ENCODE peak calls at places on chromosome 5, in ten cellular contexts. K is mammary epithelial cell, J is cardiac muscle cell, U is lower leg skin, A is brain microvascular endothelial cell, W is neural crest cell, E is GM13976, S is heart left ventricle, F is H1, M is heart right ventricle. O is an unnamed sample.

GRCh38 chr5:150155258-150156032 is at the start of gene PDGFRB:
- DNase-seq in K (no peak), J (peak), U (peak), A (peak), W (peak), E (peak), S (peak), F (peak), M (peak), O (peak)

GRCh38 chr5:154858972-154859950 is 834 bp downstream of the CNOT8 start:
- DNase-seq in K (peak), J (no peak), U (no peak), A (no peak), W (no peak), E (no peak), S (no peak), F (no peak), M (no peak), O (no peak)

GRCh38 chr5:153654444-153654843 is 164.0 kb downstream of the GRIA1 start:
- DNase-seq in K (peak), J (no peak), U (no peak), A (no peak), W (no peak), E (no peak), S (no peak), F (no peak), M (no peak), O (no peak)

GRCh38 chr5:102809033-102809432 is 53.9 kb downstream of the PAM start:
- DNase-seq in K (no peak), J (no peak), U (no peak), A (no peak), W (no peak), E (no peak), S (no peak), F (no peak), M (no peak), O (no peak)

GRCh38 chr5:91170266-91170665 is 212.9 kb downstream of the ARRDC3 start:
- DNase-seq in K (peak), J (no peak), U (no peak), A (no peak), W (no peak), E (no peak), S (no peak), F (no peak), M (no peak), O (no peak)

GRCh38 chr5:149420509-149421371 is 41.6 kb upstream of the IL17B start:
- DNase-seq in K (no peak), J (no peak), U (no peak), A (no peak), W (no peak), E (no peak), S (no peak), F (no peak), M (peak), O (no peak)

GRCh38 chr5:89337-90286 is 2.4 kb upstream of the PLEKHG4B start:
- DNase-seq in K (no peak), J (no peak), U (peak), A (no peak), W (no peak), E (no peak), S (no peak), F (no peak), M (no peak), O (no peak)

GRCh38 chr5:113214606-113215323 is 220.0 kb downstream of the TSSK1B start:
- DNase-seq in K (no peak), J (no peak), U (no peak), A (no peak), W (no peak), E (no peak), S (no peak), F (no peak), M (no peak), O (no peak)

GRCh38 chr5:79122963-79123362 is 11.4 kb downstream of the BHMT start:
- DNase-seq in K (no peak), J (no peak), U (no peak), A (no peak), W (no peak), E (no peak), S (no peak), F (no peak), M (no peak), O (no peak)

GRCh38 chr5:14038341-14038959 is 94.0 kb upstream of the DNAH5 start:
- DNase-seq in K (peak), J (no peak), U (no peak), A (peak), W (no peak), E (no peak), S (no peak), F (no peak), M (no peak), O (no peak)

GRCh38 chr5:131068893-131069643 is 96.0 kb downstream of the HINT1 start:
- DNase-seq in K (no peak), J (peak), U (no peak), A (no peak), W (no peak), E (peak), S (no peak), F (no peak), M (no peak), O (peak)

GRCh38 chr5:37837101-37838032 is 2.5 kb downstream of the GDNF start:
- DNase-seq in K (peak), J (peak), U (peak), A (peak), W (peak), E (peak), S (peak), F (peak), M (peak), O (peak)

GRCh38 chr5:149268928-149269557 is 2.6 kb upstream of the AFAP1L1 start:
- DNase-seq in K (peak), J (peak), U (no peak), A (no peak), W (no peak), E (peak), S (no peak), F (no peak), M (no peak), O (peak)

GRCh38 chr5:149550267-149550582 is 1.0 kb downstream of the CSNK1A1 start:
- DNase-seq in K (no peak), J (no peak), U (no peak), A (no peak), W (no peak), E (no peak), S (no peak), F (no peak), M (no peak), O (no peak)

GRCh38 chr5:92391-93220 is 638 bp downstream of the PLEKHG4B start:
- DNase-seq in K (no peak), J (no peak), U (peak), A (no peak), W (no peak), E (peak), S (no peak), F (no peak), M (no peak), O (peak)

GRCh38 chr5:55853271-55853670 is 2.1 kb downstream of the IL31RA start:
- DNase-seq in K (peak), J (no peak), U (no peak), A (no peak), W (no peak), E (no peak), S (no peak), F (no peak), M (no peak), O (no peak)

GRCh38 chr5:52985306-52985705 is 3.8 kb upstream of the ITGA2 start:
- DNase-seq in K (peak), J (no peak), U (no peak), A (no peak), W (no peak), E (no peak), S (no peak), F (no peak), M (no peak), O (no peak)

GRCh38 chr5:112063878-112064615 is 307.1 kb upstream of the NREP start:
- DNase-seq in K (no peak), J (no peak), U (no peak), A (no peak), W (no peak), E (no peak), S (no peak), F (no peak), M (no peak), O (no peak)

GRCh38 chr5:179304871-179305270 is 40.4 kb downstream of the ADAMTS2 start:
- DNase-seq in K (no peak), J (no peak), U (no peak), A (no peak), W (no peak), E (no peak), S (no peak), F (no peak), M (no peak), O (no peak)

GRCh38 chr5:593511-593910 is 18.6 kb upstream of the CEP72 start:
- DNase-seq in K (no peak), J (no peak), U (peak), A (no peak), W (no peak), E (no peak), S (no peak), F (no peak), M (no peak), O (no peak)

GRCh38 chr5:142600611-142601360 is 85.1 kb downstream of the FGF1 start:
- DNase-seq in K (no peak), J (no peak), U (peak), A (peak), W (no peak), E (no peak), S (peak), F (no peak), M (peak), O (no peak)

GRCh38 chr5:131389096-131389868 is 125.4 kb downstream of the CDC42SE2 start:
- DNase-seq in K (no peak), J (no peak), U (no peak), A (no peak), W (no peak), E (no peak), S (no peak), F (no peak), M (no peak), O (peak)

GRCh38 chr5:116740771-116741170 is 166.1 kb upstream of the SEMA6A start:
- DNase-seq in K (no peak), J (no peak), U (no peak), A (no peak), W (no peak), E (no peak), S (no peak), F (no peak), M (no peak), O (no peak)

GRCh38 chr5:170882345-170882744 is 20.5 kb downstream of the RANBP17 start:
- DNase-seq in K (no peak), J (no peak), U (no peak), A (no peak), W (no peak), E (no peak), S (no peak), F (no peak), M (no peak), O (no peak)

GRCh38 chr5:5026407-5026780 is 113.7 kb upstream of the ADAMTS16 start:
- DNase-seq in K (no peak), J (no peak), U (no peak), A (no peak), W (no peak), E (no peak), S (no peak), F (no peak), M (no peak), O (no peak)

GRCh38 chr5:179368806-179369529 is 23.7 kb upstream of the ADAMTS2 start:
- DNase-seq in K (no peak), J (no peak), U (no peak), A (no peak), W (no peak), E (no peak), S (no peak), F (no peak), M (no peak), O (no peak)

GRCh38 chr5:41414598-41414997 is 95.8 kb downstream of the PLCXD3 start:
- DNase-seq in K (peak), J (no peak), U (no peak), A (peak), W (no peak), E (no peak), S (no peak), F (no peak), M (no peak), O (no peak)

GRCh38 chr5:168946363-168946762 is 354.6 kb downstream of the SLIT3 start:
- DNase-seq in K (no peak), J (peak), U (no peak), A (peak), W (peak), E (no peak), S (no peak), F (peak), M (peak), O (no peak)
- TF ChIP-seq CTCF in K (peak), J (peak), U (no peak), A (peak), W (peak), E (peak), S (peak), F (peak), M (peak), O (peak)

GRCh38 chr5:72245517-72246238 is 74.4 kb downstream of the MRPS27 start:
- DNase-seq in K (no peak), J (peak), U (no peak), A (no peak), W (no peak), E (no peak), S (no peak), F (no peak), M (no peak), O (no peak)
- TF ChIP-seq CTCF in K (no peak), J (no peak), U (no peak), A (no peak), W (no peak), E (no peak), S (no peak), F (no peak), M (no peak), O (no peak)

GRCh38 chr5:16549491-16550233 is 67.1 kb downstream of the RETREG1 start:
- DNase-seq in K (no peak), J (no peak), U (no peak), A (no peak), W (no peak), E (no peak), S (no peak), F (no peak), M (no peak), O (no peak)

GRCh38 chr5:16548115-16548514 is 68.7 kb downstream of the RETREG1 start:
- DNase-seq in K (no peak), J (no peak), U (no peak), A (no peak), W (no peak), E (no peak), S (no peak), F (no peak), M (no peak), O (no peak)

GRCh38 chr5:16548812-16549211 is 68.0 kb downstream of the RETREG1 start:
- DNase-seq in K (no peak), J (no peak), U (peak), A (no peak), W (no peak), E (no peak), S (no peak), F (no peak), M (no peak), O (no peak)

GRCh38 chr5:16551628-16552027 is 65.2 kb downstream of the RETREG1 start:
- DNase-seq in K (no peak), J (no peak), U (no peak), A (no peak), W (no peak), E (no peak), S (no peak), F (no peak), M (no peak), O (no peak)

DNA sequence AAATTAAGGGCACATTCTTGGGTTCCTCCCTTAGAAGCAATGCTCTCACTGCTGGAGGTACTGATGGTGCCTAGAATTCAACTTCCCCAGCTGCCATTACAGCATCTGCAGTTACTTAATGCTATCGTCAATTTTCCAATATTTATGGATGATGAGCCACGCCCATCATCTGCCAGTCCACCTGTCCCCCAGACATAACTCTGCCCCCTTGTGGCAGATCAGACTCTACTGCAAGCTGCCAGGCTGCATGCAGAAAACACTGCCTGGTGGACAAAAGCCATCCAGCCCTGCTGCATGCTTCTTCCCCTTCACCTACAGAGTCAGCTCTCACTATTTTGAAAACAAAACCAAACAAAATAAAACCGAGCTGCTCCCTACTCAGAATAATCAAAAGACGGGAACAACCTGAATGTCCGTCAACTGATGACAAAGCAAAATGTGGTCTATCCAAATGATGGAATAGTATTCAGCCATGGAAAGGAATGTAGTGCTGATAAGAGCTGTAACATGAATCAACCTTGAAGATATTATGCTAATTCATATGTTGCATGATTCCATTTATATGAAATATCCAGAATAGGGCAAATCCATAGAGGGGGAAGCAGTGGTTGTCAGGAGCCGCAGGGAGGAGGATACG is 66.4 kb downstream of the RETREG1 start:
- DNase-seq in K (peak), J (peak), U (peak), A (no peak), W (peak), E (peak), S (peak), F (peak), M (peak), O (peak)
- TF ChIP-seq CTCF in K (peak), J (peak), U (no peak), A (peak), W (peak), E (peak), S (peak), F (peak), M (peak), O (peak)

DNA sequence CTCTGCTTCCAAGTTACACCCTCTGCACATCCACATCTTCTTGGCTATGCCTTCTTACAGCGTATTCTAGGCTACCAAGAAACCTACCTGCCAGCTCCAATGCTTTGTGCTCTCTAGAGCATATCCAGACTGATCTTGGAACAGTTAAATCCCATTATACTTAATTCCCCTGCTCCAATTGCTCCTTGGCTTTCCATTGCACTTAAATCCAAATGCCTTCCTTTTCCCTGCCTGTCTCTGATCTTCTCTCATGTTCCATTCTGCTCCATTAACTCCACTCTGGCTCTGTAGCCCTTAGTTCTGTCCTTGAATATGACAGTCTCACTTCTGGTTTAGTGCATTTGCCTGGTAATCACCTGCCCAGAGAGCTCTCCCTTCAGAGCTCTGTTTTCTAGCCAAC is 322.4 kb downstream of the LRRC70 start:
- DNase-seq in K (no peak), J (no peak), U (no peak), A (no peak), W (no peak), E (no peak), S (no peak), F (no peak), M (no peak), O (no peak)
- TF ChIP-seq CTCF in K (no peak), J (no peak), U (no peak), A (no peak), W (no peak), E (no peak), S (no peak), F (no peak), M (no peak), O (no peak)

GRCh38 chr5:57582578-57583070 is 100.0 kb upstream of the ACTBL2 start:
- DNase-seq in K (no peak), J (no peak), U (no peak), A (no peak), W (no peak), E (no peak), S (no peak), F (no peak), M (no peak), O (no peak)
- TF ChIP-seq CTCF in K (no peak), J (no peak), U (no peak), A (no peak), W (no peak), E (no peak), S (no peak), F (no peak), M (no peak), O (no peak)

GRCh38 chr5:111060169-111060568 is 11.3 kb upstream of the TSLP start:
- DNase-seq in K (no peak), J (no peak), U (no peak), A (no peak), W (no peak), E (no peak), S (no peak), F (no peak), M (no peak), O (no peak)

GRCh38 chr5:111066261-111066938 is 5.1 kb upstream of the TSLP start:
- DNase-seq in K (no peak), J (no peak), U (no peak), A (no peak), W (no peak), E (no peak), S (no peak), F (no peak), M (no peak), O (no peak)

GRCh38 chr5:111061618-111062017 is 9.9 kb upstream of the TSLP start:
- DNase-seq in K (peak), J (no peak), U (no peak), A (no peak), W (no peak), E (no peak), S (no peak), F (no peak), M (no peak), O (no peak)

GRCh38 chr5:111068208-111068607 is 3.3 kb upstream of the TSLP start:
- DNase-seq in K (peak), J (no peak), U (no peak), A (no peak), W (no peak), E (no peak), S (no peak), F (no peak), M (no peak), O (no peak)

GRCh38 chr5:111063709-111064322 is 7.7 kb upstream of the TSLP start:
- DNase-seq in K (peak), J (no peak), U (no peak), A (no peak), W (no peak), E (no peak), S (no peak), F (no peak), M (no peak), O (peak)
- TF ChIP-seq CTCF in K (peak), J (peak), U (no peak), A (peak), W (peak), E (peak), S (peak), F (no peak), M (peak), O (peak)

DNA sequence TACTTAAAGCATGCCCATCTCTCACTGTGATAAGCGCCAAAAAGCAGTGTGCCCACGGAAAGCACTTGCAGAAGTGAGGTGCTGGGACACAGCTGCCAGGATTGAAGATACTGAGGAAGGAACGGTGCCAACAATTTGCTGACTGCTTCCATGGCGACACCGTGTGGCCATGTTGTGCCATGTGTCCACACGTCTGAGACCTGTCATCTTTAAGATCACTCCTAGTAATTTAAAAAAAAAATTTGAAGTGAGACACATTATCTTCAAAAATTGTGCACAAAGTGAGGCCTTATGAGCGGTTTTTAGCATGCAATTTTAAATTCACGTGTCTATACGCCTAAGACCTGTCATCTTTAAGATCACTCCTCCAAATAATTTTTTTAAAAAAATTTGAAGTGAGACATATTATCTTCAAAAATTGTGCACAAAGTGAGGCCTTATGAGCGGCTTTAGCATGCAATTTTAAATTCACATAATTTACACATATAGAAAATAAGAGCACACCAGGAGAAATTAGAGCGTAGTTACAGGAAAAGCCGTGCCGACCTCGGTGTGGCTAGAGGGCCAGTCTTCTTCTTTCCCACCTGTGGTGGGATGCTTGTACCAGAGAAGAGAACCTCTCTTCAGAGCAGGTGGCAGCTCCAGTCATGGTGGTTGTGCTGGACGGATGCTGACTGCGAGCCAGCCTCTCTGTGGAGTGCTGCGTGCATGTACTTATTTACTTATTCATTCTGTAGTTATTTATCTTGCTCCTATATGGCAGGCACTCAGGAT is 21.4 kb upstream of the FLT4 start:
- DNase-seq in K (peak), J (peak), U (no peak), A (peak), W (peak), E (peak), S (peak), F (peak), M (peak), O (peak)
- TF ChIP-seq CTCF in K (peak), J (peak), U (no peak), A (peak), W (peak), E (peak), S (peak), F (peak), M (peak), O (peak)

DNA sequence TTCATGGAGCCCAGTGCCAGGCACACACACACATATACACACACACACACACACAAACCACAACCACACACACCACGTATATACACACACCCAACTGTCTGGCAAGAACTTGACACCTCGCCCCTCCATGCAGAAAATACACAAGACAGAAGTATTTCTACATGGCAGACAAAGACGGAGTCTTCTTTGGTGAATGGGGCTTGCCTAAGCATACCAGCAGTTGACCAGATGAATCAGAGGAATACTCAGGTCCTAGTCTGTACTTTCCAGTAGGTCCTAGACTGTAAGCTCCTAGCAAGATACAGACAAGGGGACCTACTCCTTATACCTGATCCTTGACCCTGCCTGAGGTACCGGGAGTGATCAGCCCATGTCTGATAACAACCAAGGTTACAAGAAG is 60.1 kb downstream of the SIL1 start:
- DNase-seq in K (peak), J (no peak), U (no peak), A (no peak), W (no peak), E (no peak), S (no peak), F (no peak), M (no peak), O (no peak)
- TF ChIP-seq CTCF in K (no peak), J (no peak), U (no peak), A (no peak), W (no peak), E (no peak), S (no peak), F (no peak), M (no peak), O (no peak)

O was measured in GM13977.